ENCODE peak calls at places on chromosomes 6 and 20, in four cellular contexts. T is CD4-positive, alpha-beta T cell; L is iPS-NIHi11; J is bronchial epithelial cell. F is an unnamed sample.
A peak's percentile ranks its signal among the peaks of the same experiment; 100 is the strongest.

GRCh38 chr6:26507658-26508057 is 7.6 kb downstream of the BTN1A1 start:
- DNase-seq in T (no peak), L (no peak), J (no peak), F (no peak)

GRCh38 chr6:5379647-5380242 is 118.4 kb downstream of the FARS2 start:
- DNase-seq in T (no peak), J (peak; percentile 41), L (peak; percentile 60), F (no peak)

GRCh38 chr20:64222851-64223525 is 32.6 kb upstream of the PCMTD2 start:
- DNase-seq in J (no peak), T (no peak), L (no peak), F (no peak)

GRCh38 chr6:14231546-14232280 is 114.1 kb downstream of the CD83 start:
- DNase-seq in T (no peak), J (no peak), L (no peak), F (no peak)

GRCh38 chr6:64580346-64580745 is 944.7 kb downstream of the PHF3 start:
- DNase-seq in L (no peak), T (no peak), J (peak; percentile 88), F (no peak)

GRCh38 chr6:106381223-106381622 is 20.7 kb downstream of the CRYBG1 start:
- DNase-seq in L (no peak), T (no peak), J (peak; percentile 82), F (no peak)

GRCh38 chr6:135851442-135852271 is at the start of gene PDE7B:
- DNase-seq in J (peak; percentile 87), L (peak; percentile 84), T (peak; percentile 42), F (peak; percentile 87)

GRCh38 chr6:15464211-15464725 is 198.6 kb downstream of the DTNBP1 start:
- DNase-seq in L (peak; percentile 49), T (peak; percentile 46), J (no peak), F (no peak)

GRCh38 chr6:106608080-106608668 is 21.1 kb downstream of the RTN4IP1 start:
- DNase-seq in J (peak; percentile 82), L (peak; percentile 57), T (no peak), F (no peak)

GRCh38 chr6:42100029-42100901 is 42.2 kb downstream of the C6orf132 start:
- DNase-seq in T (no peak), J (peak; percentile 56), L (no peak), F (no peak)